ENCODE peak calls at places on chromosomes 6 and 20, in five cellular contexts. I is left colon, U is AG04450, G is HT-29, J is H54. A is an unnamed sample.

GRCh38 chr6:167684276-167685104 is 142.2 kb upstream of the AFDN start:
- DNase-seq in I (peak), G (peak), U (no peak), J (no peak), A (no peak)

GRCh38 chr6:137210903-137211302 is 8.3 kb downstream of the IFNGR1 start:
- DNase-seq in J (no peak), G (no peak), I (no peak), U (no peak), A (no peak)

GRCh38 chr6:147826698-147827097 is 318.2 kb downstream of the SAMD5 start:
- DNase-seq in G (no peak), U (no peak), J (no peak), I (no peak), A (peak)

GRCh38 chr6:74596586-74596985 is 609.3 kb downstream of the COL12A1 start:
- DNase-seq in G (no peak), U (no peak), J (no peak), I (no peak), A (no peak)

GRCh38 chr6:170314983-170315382 is 8.4 kb downstream of the FAM120B start:
- DNase-seq in G (no peak), U (no peak), J (no peak), I (no peak), A (no peak)

GRCh38 chr6:47698342-47698787 is at the start of gene ADGRF4:
- DNase-seq in U (no peak), J (peak), G (peak), I (peak), A (no peak)

GRCh38 chr20:16404640-16405039 is 168.6 kb downstream of the KIF16B start:
- DNase-seq in I (no peak), J (no peak), U (no peak), G (no peak), A (no peak)

GRCh38 chr6:63615590-63615989 is 20.0 kb upstream of the PHF3 start:
- DNase-seq in I (no peak), G (no peak), U (no peak), J (no peak), A (no peak)

GRCh38 chr6:170292111-170292777 is 1.4 kb upstream of the DLL1 start:
- DNase-seq in J (no peak), G (no peak), U (no peak), I (no peak), A (no peak)

GRCh38 chr20:25864326-25864970 is 167.8 kb upstream of the ZNF337 start:
- DNase-seq in I (no peak), U (no peak), J (no peak), G (no peak), A (no peak)

GRCh38 chr6:158560787-158561246 is 926 bp downstream of the TMEM181 start:
- DNase-seq in J (no peak), G (peak), I (peak), U (no peak), A (no peak)

GRCh38 chr20:6599876-6600275 is 167.6 kb upstream of the BMP2 start:
- DNase-seq in I (no peak), J (no peak), G (no peak), U (no peak), A (no peak)

GRCh38 chr6:132228894-132229293 is 172.4 kb downstream of the MOXD1 start:
- DNase-seq in U (no peak), I (no peak), J (no peak), G (no peak), A (no peak)

GRCh38 chr20:34104059-34104458 is 8.0 kb downstream of the EIF2S2 start:
- DNase-seq in J (no peak), G (no peak), U (no peak), I (no peak), A (no peak)

GRCh38 chr6:127794405-127794804 is 106.5 kb downstream of the THEMIS start:
- DNase-seq in U (no peak), J (no peak), I (no peak), G (no peak), A (no peak)

GRCh38 chr6:119742188-119742803 is 392.7 kb upstream of the MAN1A1 start:
- DNase-seq in I (peak), U (no peak), G (peak), J (peak), A (peak)

GRCh38 chr6:70108230-70108629 is 194.7 kb downstream of the COL9A1 start:
- DNase-seq in G (peak), U (no peak), I (no peak), J (no peak), A (peak)

GRCh38 chr6:105363100-105363754 is 39.7 kb downstream of the PREP start:
- DNase-seq in G (no peak), U (no peak), I (no peak), J (no peak), A (peak)

GRCh38 chr20:44288252-44288651 is 22.8 kb downstream of the FITM2 start:
- DNase-seq in I (peak), J (no peak), U (no peak), G (no peak), A (no peak)

GRCh38 chr6:45961125-45961524 is 54.5 kb downstream of the CLIC5 start:
- DNase-seq in U (no peak), G (no peak), J (no peak), I (no peak), A (no peak)

GRCh38 chr6:16295060-16295459 is 56.7 kb downstream of the GMPR start:
- DNase-seq in J (no peak), G (no peak), I (no peak), U (no peak), A (no peak)

GRCh38 chr20:41362748-41363140 is 3.9 kb downstream of the EMILIN3 start:
- DNase-seq in G (no peak), U (no peak), J (no peak), I (no peak), A (no peak)

GRCh38 chr6:26486358-26486757 is 13.7 kb upstream of the BTN1A1 start:
- DNase-seq in U (no peak), G (no peak), I (no peak), J (no peak), A (no peak)

GRCh38 chr20:44720617-44720993 is 5.4 kb downstream of the CCN5 start:
- DNase-seq in G (no peak), J (peak), U (no peak), I (no peak), A (no peak)

GRCh38 chr6:166156942-166157341 is 10.7 kb downstream of the TBXT start:
- DNase-seq in U (no peak), I (no peak), G (peak), J (no peak), A (no peak)

GRCh38 chr6:2818593-2818992 is 23.1 kb downstream of the SERPINB1 start:
- DNase-seq in U (no peak), G (peak), J (no peak), I (peak), A (no peak)

GRCh38 chr6:42710316-42710715 is 12.1 kb downstream of the PRPH2 start:
- DNase-seq in I (no peak), U (no peak), G (no peak), J (no peak), A (peak)